ENCODE peak calls at places on chromosome 20, in ten cellular contexts. W, I, E, S, Z, Y, P, J, T and R are unnamed samples.

GRCh38 chr20:24465730-24466129 is 3.7 kb upstream of the SYNDIG1 start:
- DNase-seq in E (no peak), T (no peak), I (no peak), Z (peak), S (no peak), Y (peak), J (no peak), P (no peak), W (peak), R (no peak)

GRCh38 chr20:36754656-36755222 is 8.8 kb upstream of the NDRG3 start:
- DNase-seq in Y (peak), J (peak), E (peak), W (peak), S (no peak), P (peak), T (peak), I (no peak), Z (peak), R (no peak)

GRCh38 chr20:47821481-47822100 is 36.3 kb upstream of the SULF2 start:
- DNase-seq in I (no peak), Z (no peak), J (peak), P (no peak), Y (peak), E (peak), W (peak), T (no peak), S (no peak), R (no peak)

GRCh38 chr20:32678948-32679347 is 5.2 kb upstream of the C20orf203 start:
- DNase-seq in Z (peak), T (no peak), Y (peak), J (no peak), P (no peak), W (no peak), I (no peak), S (no peak), E (peak), R (no peak)

GRCh38 chr20:53522696-53523095 is 70.9 kb downstream of the ZNF217 start:
- DNase-seq in T (no peak), S (no peak), P (no peak), I (no peak), J (no peak), Z (no peak), W (peak), Y (no peak), E (no peak), R (no peak)

GRCh38 chr20:63394069-63394468 is 32.9 kb upstream of the CHRNA4 start:
- DNase-seq in Z (no peak), T (no peak), S (no peak), P (peak), W (no peak), Y (peak), J (no peak), I (no peak), E (peak), R (no peak)

GRCh38 chr20:57309544-57310115 is 20.0 kb upstream of the SPO11 start:
- DNase-seq in W (peak), Z (no peak), J (no peak), I (no peak), S (no peak), T (no peak), P (no peak), Y (no peak), E (no peak), R (no peak)

GRCh38 chr20:49392745-49393144 is 89.7 kb downstream of the KCNB1 start:
- DNase-seq in W (no peak), J (no peak), E (no peak), S (no peak), Z (no peak), T (no peak), P (no peak), Y (no peak), I (no peak), R (no peak)

GRCh38 chr20:25223179-25223661 is 24.7 kb upstream of the PYGB start:
- DNase-seq in Y (peak), P (peak), J (peak), S (peak), Z (peak), E (peak), W (no peak), I (no peak), T (peak), R (no peak)

GRCh38 chr20:34977365-34978091 is 21.9 kb downstream of the MYH7B start:
- DNase-seq in S (no peak), W (no peak), Z (no peak), T (no peak), I (no peak), J (no peak), E (no peak), Y (no peak), P (no peak), R (no peak)

GRCh38 chr20:44701116-44701865 is 13.9 kb upstream of the CCN5 start:
- DNase-seq in E (no peak), Z (peak), J (no peak), Y (no peak), W (no peak), P (no peak), S (no peak), T (no peak), I (no peak), R (no peak)

GRCh38 chr20:36497856-36498255 is 43.5 kb upstream of the MYL9 start:
- DNase-seq in Z (no peak), E (no peak), I (no peak), W (peak), T (no peak), J (no peak), S (no peak), Y (peak), P (no peak), R (no peak)

GRCh38 chr20:11182715-11183114 is 508.9 kb upstream of the JAG1 start:
- DNase-seq in T (no peak), I (no peak), Y (no peak), J (no peak), E (no peak), S (no peak), P (no peak), W (no peak), Z (no peak), R (no peak)

GRCh38 chr20:58377017-58377416 is 12.0 kb upstream of the VAPB start:
- DNase-seq in I (no peak), J (no peak), S (no peak), Z (no peak), W (no peak), T (no peak), E (no peak), Y (no peak), P (no peak), R (no peak)

GRCh38 chr20:56328861-56329260 is 29.9 kb upstream of the FAM210B start:
- DNase-seq in E (no peak), Y (no peak), J (peak), T (no peak), P (peak), W (no peak), Z (no peak), I (no peak), S (no peak), R (no peak)

GRCh38 chr20:47785900-47786762 is 850 bp upstream of the SULF2 start:
- DNase-seq in S (no peak), P (peak), Y (peak), J (peak), I (no peak), Z (peak), E (peak), W (peak), T (peak), R (peak)

GRCh38 chr20:50478162-50479036 is 31.8 kb upstream of the PTPN1 start:
- DNase-seq in P (peak), Y (peak), W (peak), T (peak), Z (peak), E (peak), S (peak), J (peak), I (peak), R (peak)

GRCh38 chr20:24111858-24112257 is 123.3 kb upstream of the GGTLC1 start:
- DNase-seq in I (no peak), P (no peak), E (no peak), S (no peak), W (no peak), T (no peak), Y (no peak), J (no peak), Z (no peak), R (no peak)

GRCh38 chr20:41249781-41250281 is 67.7 kb downstream of the ZHX3 start:
- DNase-seq in E (peak), Z (no peak), T (peak), P (peak), S (no peak), J (peak), W (peak), Y (peak), I (no peak), R (no peak)

GRCh38 chr20:59354460-59354859 is 54.0 kb downstream of the EDN3 start:
- DNase-seq in I (no peak), W (no peak), J (no peak), E (no peak), Z (no peak), P (no peak), Y (no peak), S (no peak), T (no peak), R (no peak)

GRCh38 chr20:19889011-19889953 is 127.9 kb upstream of the NAA20 start:
- DNase-seq in S (no peak), Z (peak), Y (peak), W (peak), I (no peak), T (no peak), E (peak), P (peak), J (peak), R (no peak)

GRCh38 chr20:51661609-51662178 is 106.5 kb downstream of the ATP9A start:
- DNase-seq in S (peak), T (no peak), I (no peak), Y (peak), E (peak), W (no peak), J (peak), P (peak), Z (peak), R (no peak)

GRCh38 chr20:57662028-57662312 is 41.7 kb upstream of the ZBP1 start:
- DNase-seq in E (no peak), Y (no peak), I (peak), S (no peak), J (no peak), P (no peak), Z (no peak), W (no peak), T (no peak), R (no peak)

GRCh38 chr20:14925286-14925685 is 587.9 kb upstream of the FLRT3 start:
- DNase-seq in T (no peak), W (no peak), Y (peak), J (peak), E (no peak), S (no peak), I (no peak), P (no peak), Z (no peak), R (no peak)

GRCh38 chr20:38426006-38426405 is 9.1 kb downstream of the SNHG17 start:
- DNase-seq in J (peak), Z (peak), T (no peak), P (peak), S (no peak), I (no peak), E (peak), Y (peak), W (no peak), R (no peak)